ENCODE peak calls at places on chromosomes 6 and 20, in eight cellular contexts. M is thyroid gland, D is HFF-Myc, H is retinal pigment epithelial cell, U is AG04449, B is stomach, W is cardiac muscle cell, E is GM12865. R is an unnamed sample.

GRCh38 chr6:33577106-33577535 is 3.0 kb downstream of the BAK1 start:
- DNase-seq in M (no peak), D (no peak), H (no peak), U (no peak), B (peak; percentile 91), W (no peak), E (no peak), R (no peak)

GRCh38 chr6:12845224-12846004 is 128.8 kb downstream of the PHACTR1 start:
- DNase-seq in M (no peak), D (no peak), H (no peak), U (no peak), B (no peak), W (no peak), E (no peak), R (no peak)

GRCh38 chr6:148367418-148368024 is 24.9 kb downstream of the SASH1 start:
- DNase-seq in M (peak; percentile 28), D (peak; percentile 69), H (no peak), U (no peak), B (no peak), W (no peak), E (no peak), R (peak; percentile 6)

GRCh38 chr6:43702522-43703440 is 15.2 kb upstream of the MRPS18A start:
- DNase-seq in M (peak; percentile 95), D (peak; percentile 63), H (peak; percentile 89), U (peak; percentile 63), B (peak; percentile 93), W (peak; percentile 96), E (peak; percentile 52), R (peak; percentile 64)

GRCh38 chr20:37856932-37857660 is 45.8 kb upstream of the VSTM2L start:
- DNase-seq in M (no peak), D (no peak), H (peak; percentile 88), U (peak; percentile 61), B (no peak), W (no peak), E (peak; percentile 28), R (peak; percentile 28)

GRCh38 chr20:54250691-54251090 is 42.8 kb downstream of the PFDN4 start:
- DNase-seq in M (no peak), D (no peak), H (no peak), U (no peak), B (no peak), W (no peak), E (no peak), R (no peak)

GRCh38 chr6:61809004-61809595 is 476.9 kb downstream of the KHDRBS2 start:
- DNase-seq in M (no peak), D (no peak), H (no peak), U (no peak), B (no peak), W (peak; percentile 58), E (peak; percentile 22), R (no peak)

GRCh38 chr20:63074631-63075030 is 67.9 kb upstream of the BHLHE23 start:
- DNase-seq in M (no peak), D (no peak), H (no peak), U (no peak), B (no peak), W (no peak), E (no peak), R (no peak)

GRCh38 chr6:7897461-7898192 is 13.0 kb downstream of the TXNDC5 start:
- DNase-seq in M (no peak), D (no peak), H (no peak), U (no peak), B (no peak), W (no peak), E (peak; percentile 68), R (no peak)

GRCh38 chr20:6976535-6976934 is 209.0 kb downstream of the BMP2 start:
- DNase-seq in M (no peak), D (no peak), H (no peak), U (no peak), B (no peak), W (no peak), E (no peak), R (no peak)

GRCh38 chr20:3000852-3001523 is 42.4 kb upstream of the GNRH2 start:
- DNase-seq in M (no peak), D (peak; percentile 30), H (peak; percentile 25), U (peak; percentile 24), B (no peak), W (peak; percentile 37), E (peak; percentile 55), R (no peak)

GRCh38 chr6:2578729-2579128 is 172.0 kb downstream of the MYLK4 start:
- DNase-seq in M (no peak), D (no peak), H (no peak), U (no peak), B (no peak), W (no peak), E (no peak), R (no peak)

GRCh38 chr6:13848553-13849150 is 34.3 kb upstream of the MCUR1 start:
- DNase-seq in M (no peak), D (no peak), H (no peak), U (no peak), B (no peak), W (peak; percentile 11), E (no peak), R (no peak)

GRCh38 chr6:118705799-118706481 is 54.5 kb upstream of the CEP85L start:
- DNase-seq in M (no peak), D (no peak), H (peak; percentile 43), U (peak; percentile 54), B (no peak), W (peak; percentile 23), E (peak; percentile 58), R (peak; percentile 61)

GRCh38 chr6:15881150-15881549 is 218.3 kb upstream of the DTNBP1 start:
- DNase-seq in M (peak; percentile 5), D (no peak), H (no peak), U (no peak), B (no peak), W (no peak), E (no peak), R (no peak)

GRCh38 chr6:82645536-82646230 is 282.1 kb downstream of the TPBG start:
- DNase-seq in M (no peak), D (no peak), H (no peak), U (no peak), B (no peak), W (no peak), E (no peak), R (no peak)

GRCh38 chr20:13221673-13222318 is 722 bp downstream of the ISM1 start:
- DNase-seq in M (peak; percentile 78), D (no peak), H (peak; percentile 6), U (no peak), B (no peak), W (peak; percentile 83), E (peak; percentile 73), R (peak; percentile 5)

DNA sequence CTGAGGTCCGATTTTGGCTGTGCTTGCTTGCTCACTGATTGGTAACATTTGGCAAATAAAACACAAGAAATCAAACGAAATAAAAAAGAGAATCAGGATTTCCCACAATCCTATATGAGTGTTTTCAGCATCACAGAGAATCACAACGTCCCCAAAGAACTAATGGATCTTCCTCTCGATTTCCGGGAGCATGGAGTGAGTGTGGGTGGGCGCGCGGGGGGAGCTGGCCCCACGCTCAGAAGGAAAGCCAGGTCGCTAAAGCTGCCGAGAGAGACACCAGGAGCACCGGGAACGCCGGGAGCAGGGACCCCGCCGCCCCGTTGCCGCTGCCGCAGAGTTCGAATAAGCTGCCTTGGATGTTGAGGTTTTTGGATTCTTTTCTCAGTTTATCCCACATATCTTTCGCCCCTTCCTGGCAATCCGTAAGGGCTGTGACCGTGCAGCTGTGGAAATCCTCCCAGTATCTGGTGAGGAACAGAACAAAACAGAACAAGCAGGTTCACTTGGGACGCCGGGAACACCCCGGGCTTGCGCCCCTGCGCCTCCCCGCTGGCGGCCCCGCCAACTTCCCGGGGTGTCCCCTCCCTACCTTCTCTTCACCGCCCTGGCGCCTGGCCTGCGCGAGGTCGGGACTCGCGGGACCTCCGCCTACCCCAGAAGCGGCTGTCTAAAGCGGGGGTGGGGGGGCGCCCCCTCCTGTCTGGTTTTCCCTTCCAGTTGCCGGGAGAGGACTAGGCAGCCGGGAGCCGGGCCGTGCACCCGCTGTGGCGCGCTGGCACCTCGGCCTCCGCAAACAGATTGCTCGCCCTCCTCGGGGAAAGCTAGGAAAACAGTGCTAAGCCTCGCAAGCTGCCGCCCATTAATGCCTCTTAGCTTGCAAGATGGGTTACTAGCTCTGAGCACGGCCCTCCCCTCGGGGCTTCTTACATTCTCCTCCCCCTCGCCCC is 7.7 kb downstream of the NRN1 start:
- DNase-seq in M (peak; percentile 10), D (no peak), H (no peak), U (no peak), B (no peak), W (peak; percentile 32), E (no peak), R (no peak)
- TF ChIP-seq CTCF in M (no peak), D (peak; percentile 6), H (no peak), U (peak; percentile 18), B (no peak), W (no peak), E (no peak), R (no peak)

DNA sequence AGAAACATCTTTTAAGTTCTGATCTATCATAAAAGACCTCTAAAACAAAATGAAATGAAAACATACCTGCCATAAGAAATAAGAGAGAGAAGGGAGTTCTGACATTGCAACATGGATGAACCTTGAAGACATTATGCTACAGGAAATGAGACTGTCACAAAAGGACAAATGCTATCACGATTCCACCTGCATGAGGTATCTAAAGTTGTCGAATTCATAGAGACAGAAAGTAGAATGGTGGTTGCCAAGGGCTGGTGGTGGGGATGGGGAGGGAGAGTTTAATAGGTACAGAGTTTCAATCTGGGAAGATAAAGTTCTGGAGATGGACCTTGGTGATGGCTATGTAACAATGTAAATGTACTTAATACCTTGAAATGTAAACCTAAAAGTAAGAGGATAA is 3.3 kb downstream of the EZR start:
- DNase-seq in M (no peak), D (no peak), H (no peak), U (no peak), B (no peak), W (no peak), E (peak; percentile 54), R (no peak)
- H3K4me3 ChIP-seq in M (peak overlapping the region; percentile 90), D (no peak overlapping the region), H (peak overlapping the region; percentile 99), U (no peak overlapping the region), B (peak overlapping the region; percentile 87), W (peak overlapping the region; percentile 100), E (peak overlapping the region; percentile 60), R (peak overlapping the region; percentile 65)

DNA sequence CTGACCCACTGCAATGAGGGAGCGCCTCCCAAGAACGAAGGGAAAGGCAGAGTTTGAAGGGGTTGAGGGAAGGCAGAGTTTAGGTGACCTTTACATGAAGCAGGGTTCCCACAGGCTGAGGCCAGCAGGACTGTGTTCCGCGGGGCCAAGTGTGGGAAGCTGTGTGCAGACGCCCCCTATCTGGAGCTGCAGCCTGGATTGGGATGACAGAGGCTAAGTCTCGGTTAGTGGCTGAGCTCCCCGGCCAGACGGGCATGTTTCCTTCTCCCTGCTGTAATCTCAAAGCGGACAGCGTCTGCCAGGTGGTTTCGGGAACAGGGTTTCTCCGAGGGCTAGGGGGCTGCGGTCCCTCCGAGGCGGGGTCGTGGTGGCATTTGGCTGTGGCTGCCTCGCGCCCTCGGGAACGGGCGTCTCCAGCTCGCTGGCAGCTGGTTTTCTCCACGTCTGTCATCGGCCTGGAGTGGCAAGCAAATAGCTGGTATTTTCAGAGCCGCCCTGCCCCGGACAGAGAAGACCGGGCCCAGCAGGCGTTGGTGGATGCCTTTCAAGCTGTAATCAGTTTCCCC is 702 bp upstream of the PYGB start:
- DNase-seq in M (peak; percentile 67), D (no peak), H (no peak), U (no peak), B (peak; percentile 68), W (peak; percentile 85), E (peak; percentile 18), R (no peak)
- TF ChIP-seq CTCF in M (peak; percentile 30), D (peak; percentile 67), H (peak; percentile 69), U (peak; percentile 80), B (peak; percentile 51), W (peak; percentile 60), E (peak; percentile 11), R (peak; percentile 72)

GRCh38 chr6:52595000-52595795 is 18.3 kb upstream of the TRAM2 start:
- DNase-seq in M (no peak), D (no peak), H (peak; percentile 86), U (peak; percentile 80), B (no peak), W (no peak), E (peak; percentile 73), R (no peak)
- H3K4me3 ChIP-seq in M (no peak overlapping the region), D (no peak overlapping the region), H (peak overlapping the region; percentile 16), U (peak overlapping the region; percentile 23), B (no peak overlapping the region), W (no peak overlapping the region), E (no peak overlapping the region), R (no peak overlapping the region)